ENCODE peak calls at places on chromosomes 4 and X, in six cellular contexts. W, N, Y, G, C and Q are unnamed samples.

GRCh38 chr4:139562067-139562684 is 6.2 kb upstream of the SETD7 start:
- DNase-seq in W (no peak), N (no peak), Y (no peak), G (no peak), C (no peak), Q (no peak)

GRCh38 chr4:26267087-26267486 is 53.7 kb upstream of the RBPJ start:
- DNase-seq in W (no peak), N (peak), Y (no peak), G (no peak), C (no peak), Q (no peak)

GRCh38 chrX:12383196-12383595 is 244.9 kb downstream of the FRMPD4 start:
- DNase-seq in W (no peak), N (no peak), Y (no peak), G (no peak), C (no peak), Q (no peak)

GRCh38 chr4:16289872-16290554 is 63.7 kb upstream of the TAPT1 start:
- DNase-seq in W (no peak), N (peak), Y (no peak), G (no peak), C (peak), Q (no peak)

GRCh38 chr4:184238072-184238743 is 20.5 kb upstream of the ENPP6 start:
- DNase-seq in W (no peak), N (no peak), Y (no peak), G (no peak), C (no peak), Q (no peak)

GRCh38 chrX:123736333-123736921 is 3.6 kb upstream of the THOC2 start:
- DNase-seq in W (no peak), N (peak), Y (no peak), G (no peak), C (no peak), Q (no peak)

GRCh38 chr4:174037049-174037448 is 246.4 kb downstream of the FBXO8 start:
- DNase-seq in W (no peak), N (peak), Y (no peak), G (no peak), C (no peak), Q (no peak)

GRCh38 chr4:121784975-121785374 is 16.1 kb upstream of the EXOSC9 start:
- DNase-seq in W (no peak), N (peak), Y (no peak), G (no peak), C (no peak), Q (no peak)

GRCh38 chr4:89136525-89136924 is 25.2 kb downstream of the TIGD2 start:
- DNase-seq in W (no peak), N (peak), Y (no peak), G (no peak), C (no peak), Q (no peak)

GRCh38 chrX:107205770-107206696 is at the start of the genes DNAAF6 and NUP62CL:
- DNase-seq in W (peak), N (peak), Y (peak), G (peak), C (peak), Q (peak)

GRCh38 chr4:101977096-101977495 is 186.6 kb downstream of the BANK1 start:
- DNase-seq in W (no peak), N (peak), Y (no peak), G (no peak), C (no peak), Q (no peak)

GRCh38 chr4:28921886-28922285 is 1798.3 kb upstream of the PCDH7 start:
- DNase-seq in W (no peak), N (no peak), Y (no peak), G (no peak), C (no peak), Q (no peak)

GRCh38 chr4:37754410-37755185 is 68.4 kb upstream of the RELL1 start:
- DNase-seq in W (no peak), N (no peak), Y (no peak), G (no peak), C (no peak), Q (no peak)

GRCh38 chrX:136747003-136747986 is 33.4 kb downstream of the ARHGEF6 start:
- DNase-seq in W (no peak), N (no peak), Y (no peak), G (no peak), C (no peak), Q (no peak)

DNA sequence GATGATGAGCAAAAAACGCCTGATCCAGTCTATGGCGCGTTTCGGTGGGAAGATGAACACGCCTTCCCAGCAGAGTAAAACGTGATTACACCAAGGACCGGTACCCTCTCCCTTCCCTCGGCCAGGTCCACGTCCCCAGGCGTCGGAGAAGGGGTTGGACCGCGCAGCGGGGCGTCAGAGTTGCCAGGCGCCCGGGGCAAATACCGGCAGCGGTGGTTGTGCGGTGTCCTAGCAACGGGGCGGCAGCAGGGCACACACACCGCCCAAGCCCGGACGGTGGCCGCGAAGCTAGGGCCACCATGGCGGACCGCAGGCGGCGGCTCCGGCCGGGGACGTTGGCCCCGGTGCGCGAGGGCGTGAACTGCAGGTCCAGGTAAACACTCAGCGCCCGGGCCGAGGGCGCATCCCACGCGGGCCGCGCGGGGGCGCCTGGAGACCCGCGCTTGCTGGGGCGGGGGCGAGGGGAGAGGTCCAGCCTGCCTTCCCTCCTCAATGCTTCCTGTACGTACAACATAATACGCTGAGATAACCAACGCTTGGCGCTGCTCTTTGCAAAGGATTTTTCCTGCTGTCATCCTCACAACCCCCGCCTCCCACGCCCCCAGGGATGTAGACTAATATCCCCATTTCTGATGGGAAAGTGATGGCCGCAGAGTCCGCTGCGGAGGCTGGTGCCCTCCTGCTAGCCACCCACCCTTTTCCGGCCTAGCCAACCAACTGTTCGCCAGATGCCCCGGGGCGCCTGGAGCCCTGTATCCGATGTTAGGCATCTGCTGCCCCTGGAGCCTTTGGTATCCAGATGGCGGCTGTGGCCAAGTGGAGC is at the start of gene FAM47E:
- DNase-seq in W (peak), N (peak), Y (peak), G (peak), C (peak), Q (peak)
- TF ChIP-seq CTCF in W (peak), N (peak), Y (peak), G (peak), C (peak), Q (no peak)

DNA sequence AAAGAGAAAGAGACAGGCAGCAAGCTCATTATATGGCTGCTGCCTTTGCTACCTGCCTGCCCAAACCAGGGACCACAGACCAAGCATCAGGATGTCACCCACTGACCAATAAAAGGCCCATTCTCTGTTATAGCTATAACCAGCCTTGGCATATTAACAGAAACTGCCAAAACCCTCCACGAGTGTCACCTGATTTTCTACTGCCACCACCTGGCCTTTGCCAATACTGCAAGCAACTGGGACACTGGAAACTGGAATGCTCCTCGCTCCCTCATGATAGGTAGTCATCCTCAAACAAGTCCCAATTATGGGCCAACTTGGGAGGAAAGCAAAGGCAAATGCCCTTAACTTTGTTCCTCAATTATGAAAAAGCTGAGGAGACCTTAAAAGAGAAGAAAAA is 76.0 kb downstream of the SPIN4 start:
- DNase-seq in W (no peak), N (peak), Y (peak), G (no peak), C (peak), Q (no peak)
- TF ChIP-seq CTCF in W (peak), N (peak), Y (peak), G (peak), C (peak), Q (no peak)

GRCh38 chr4:1085404-1085799 is 28.0 kb downstream of the RNF212 start:
- DNase-seq in W (no peak), N (no peak), Y (no peak), G (no peak), C (no peak), Q (no peak)
- TF ChIP-seq CTCF in W (no peak), N (no peak), Y (no peak), G (no peak), C (no peak), Q (no peak)

GRCh38 chrX:2284133-2284532 is 216.6 kb downstream of the DHRSX start:
- DNase-seq in W (no peak), N (no peak), Y (no peak), G (no peak), C (no peak), Q (no peak)

GRCh38 chrX:2284601-2285000 is 216.2 kb downstream of the DHRSX start:
- DNase-seq in W (no peak), N (peak), Y (no peak), G (no peak), C (no peak), Q (no peak)

GRCh38 chrX:2283111-2283847 is 217.5 kb downstream of the DHRSX start:
- DNase-seq in W (no peak), N (no peak), Y (no peak), G (no peak), C (no peak), Q (no peak)

GRCh38 chrX:2282490-2283090 is 218.2 kb downstream of the DHRSX start:
- DNase-seq in W (no peak), N (no peak), Y (no peak), G (no peak), C (no peak), Q (no peak)

GRCh38 chrX:2286731-2287130 is 214.0 kb downstream of the DHRSX start:
- DNase-seq in W (no peak), N (no peak), Y (no peak), G (no peak), C (no peak), Q (no peak)
- TF ChIP-seq CTCF in W (no peak), N (no peak), Y (no peak), G (no peak), C (no peak), Q (no peak)

GRCh38 chr4:168864831-168865541 is 145.1 kb downstream of the CBR4 start:
- DNase-seq in W (no peak), N (peak), Y (peak), G (no peak), C (no peak), Q (no peak)
- TF ChIP-seq CTCF in W (no peak), N (peak), Y (peak), G (peak), C (peak), Q (no peak)

GRCh38 chr4:21517460-21517859 is 431.1 kb downstream of the KCNIP4 start:
- DNase-seq in W (no peak), N (no peak), Y (no peak), G (no peak), C (no peak), Q (no peak)

GRCh38 chr4:21514022-21514421 is 434.6 kb downstream of the KCNIP4 start:
- DNase-seq in W (no peak), N (no peak), Y (no peak), G (no peak), C (no peak), Q (no peak)

GRCh38 chr4:21507439-21507838 is 441.1 kb downstream of the KCNIP4 start:
- DNase-seq in W (no peak), N (peak), Y (no peak), G (no peak), C (no peak), Q (no peak)

DNA sequence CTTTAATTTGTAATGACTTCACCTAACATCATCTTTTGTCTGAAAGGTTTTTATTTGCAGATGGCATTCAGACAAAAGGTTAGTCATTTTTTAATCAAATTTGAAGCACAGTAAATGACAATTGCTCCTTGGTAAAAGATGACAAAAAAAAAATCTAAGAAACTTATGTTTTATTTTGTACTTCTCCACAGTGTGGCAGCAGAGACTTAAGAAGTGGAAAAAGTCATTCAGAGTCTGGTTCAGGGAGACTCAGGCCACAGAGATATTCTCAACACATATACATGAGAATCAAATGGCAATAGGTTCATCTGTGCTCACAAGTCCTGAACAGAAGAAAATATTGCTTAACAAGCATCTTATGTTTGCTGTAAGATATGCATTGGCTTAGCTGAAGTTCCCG is 436.2 kb downstream of the KCNIP4 start:
- DNase-seq in W (no peak), N (peak), Y (no peak), G (no peak), C (peak), Q (no peak)
- TF ChIP-seq CTCF in W (peak), N (peak), Y (peak), G (peak), C (peak), Q (peak)